ENCODE peak calls at places on chromosomes 4 and X, in four cellular contexts. U is sigmoid colon, S is AG04449, P is GM23338. L is an unnamed sample.

GRCh38 chrX:101744085-101744484 is 84.4 kb upstream of the ARMCX2 start:
- DNase-seq in U (no peak), S (no peak), P (no peak), L (no peak)

GRCh38 chr4:161931089-161931488 is 232.7 kb downstream of the FSTL5 start:
- DNase-seq in U (no peak), S (no peak), P (no peak), L (no peak)

GRCh38 chr4:56909083-56909981 is 1.6 kb downstream of the REST start:
- DNase-seq in U (peak; percentile 73), S (no peak), P (peak; percentile 81), L (peak; percentile 30)

GRCh38 chrX:123959281-123960063 is 2.0 kb upstream of the STAG2 start:
- DNase-seq in U (peak; percentile 81), S (no peak), P (peak; percentile 19), L (peak; percentile 38)

GRCh38 chr4:112245383-112245782 is 13.8 kb downstream of the AP1AR start:
- DNase-seq in U (no peak), S (no peak), P (no peak), L (no peak)

GRCh38 chrX:146396409-146396808 is 413.2 kb upstream of the CXorf51B start:
- DNase-seq in U (no peak), S (no peak), P (peak; percentile 13), L (no peak)

GRCh38 chr4:77600521-77601451 is 4.8 kb upstream of the CXCL13 start:
- DNase-seq in U (no peak), S (no peak), P (peak; percentile 83), L (no peak)

GRCh38 chrX:1205681-1206611 is 6.5 kb downstream of the CRLF2 start:
- DNase-seq in U (peak; percentile 13), S (no peak), P (peak; percentile 98), L (no peak)

GRCh38 chr4:77372375-77372774 is 215.4 kb downstream of the CCNG2 start:
- DNase-seq in U (no peak), S (no peak), P (no peak), L (no peak)

GRCh38 chrX:71191253-71191652 is 31.8 kb upstream of the GJB1 start:
- DNase-seq in U (no peak), S (no peak), P (peak; percentile 38), L (no peak)

GRCh38 chrX:44244008-44244407 is 99.5 kb downstream of the EFHC2 start:
- DNase-seq in U (no peak), S (no peak), P (peak; percentile 51), L (no peak)

GRCh38 chr4:78764498-78764961 is 11.6 kb upstream of the BMP2K start:
- DNase-seq in U (no peak), S (no peak), P (no peak), L (no peak)

GRCh38 chr4:25299476-25300203 is 12.9 kb upstream of the ZCCHC4 start:
- DNase-seq in U (no peak), S (no peak), P (peak; percentile 60), L (peak; percentile 46)

GRCh38 chr4:77044458-77045124 is 31.2 kb downstream of the CCNI start:
- DNase-seq in U (no peak), S (no peak), P (peak; percentile 78), L (no peak)

GRCh38 chr4:24704152-24704551 is 91.2 kb upstream of the SOD3 start:
- DNase-seq in U (no peak), S (no peak), P (peak; percentile 41), L (no peak)

GRCh38 chrX:29215251-29215650 is 628.0 kb downstream of the IL1RAPL1 start:
- DNase-seq in U (no peak), S (no peak), P (no peak), L (no peak)

GRCh38 chr4:114479595-114479994 is 119.0 kb upstream of the UGT8 start:
- DNase-seq in U (no peak), S (no peak), P (peak; percentile 23), L (no peak)

GRCh38 chrX:82813671-82814078 is 694.4 kb upstream of the POU3F4 start:
- DNase-seq in U (no peak), S (no peak), P (no peak), L (no peak)

GRCh38 chr4:128653514-128654420 is 155.7 kb upstream of the JADE1 start:
- DNase-seq in U (peak; percentile 88), S (no peak), P (peak; percentile 47), L (peak; percentile 27)

GRCh38 chr4:26171953-26172352 is 148.9 kb upstream of the RBPJ start:
- DNase-seq in U (no peak), S (no peak), P (no peak), L (no peak)

GRCh38 chrX:103818844-103819243 is 13.2 kb downstream of the RAB9B start:
- DNase-seq in U (no peak), S (no peak), P (no peak), L (no peak)

GRCh38 chr4:152100378-152101201 is 339.8 kb upstream of the GATB start:
- DNase-seq in U (no peak), S (no peak), P (no peak), L (no peak)

GRCh38 chrX:1248381-1249061 is 20.1 kb upstream of the CSF2RA start:
- DNase-seq in U (no peak), S (no peak), P (peak; percentile 99), L (peak; percentile 42)

GRCh38 chr4:125321709-125322362 is 7.1 kb downstream of the FAT4 start:
- DNase-seq in U (no peak), S (no peak), P (no peak), L (no peak)

GRCh38 chr4:3657917-3658913 is 108.0 kb upstream of the ADRA2C start:
- DNase-seq in U (no peak), S (peak; percentile 34), P (no peak), L (no peak)

GRCh38 chr4:29553842-29554241 is 1166.3 kb upstream of the PCDH7 start:
- DNase-seq in U (no peak), S (no peak), P (no peak), L (no peak)

GRCh38 chrX:16185725-16186136 is 18.4 kb downstream of the MAGEB17 start:
- DNase-seq in U (no peak), S (peak; percentile 44), P (no peak), L (no peak)

GRCh38 chrX:113873056-113873455 is 710.8 kb upstream of the HTR2C start:
- DNase-seq in U (no peak), S (no peak), P (no peak), L (no peak)

GRCh38 chr4:109930872-109931271 is 18.2 kb downstream of the EGF start:
- DNase-seq in U (no peak), S (no peak), P (no peak), L (no peak)

GRCh38 chrX:17377047-17377692 is 2.2 kb downstream of the NHS start:
- DNase-seq in U (peak; percentile 86), S (no peak), P (peak; percentile 60), L (peak; percentile 40)

GRCh38 chr4:101037938-101038413 is 309.4 kb downstream of the PPP3CA start:
- DNase-seq in U (no peak), S (no peak), P (no peak), L (no peak)

GRCh38 chrX:56974408-56974807 is 20.9 kb downstream of the SPIN3 start:
- DNase-seq in U (no peak), S (no peak), P (no peak), L (no peak)

GRCh38 chr4:10346023-10346422 is 111.2 kb downstream of the ZNF518B start:
- DNase-seq in U (no peak), S (no peak), P (no peak), L (no peak)

GRCh38 chr4:10347281-10347795 is 109.9 kb downstream of the ZNF518B start:
- DNase-seq in U (no peak), S (no peak), P (no peak), L (no peak)

GRCh38 chr4:10347815-10348214 is 109.4 kb downstream of the ZNF518B start:
- DNase-seq in U (no peak), S (no peak), P (no peak), L (no peak)

GRCh38 chr4:10345381-10345784 is 111.8 kb downstream of the ZNF518B start:
- DNase-seq in U (no peak), S (no peak), P (no peak), L (no peak)

GRCh38 chr4:10348241-10348640 is 109.0 kb downstream of the ZNF518B start:
- DNase-seq in U (no peak), S (no peak), P (no peak), L (no peak)
- TF ChIP-seq CTCF in U (no peak), S (no peak), P (no peak), L (no peak)

GRCh38 chr4:7397206-7398103 is 37.3 kb downstream of the PSAPL1 start:
- DNase-seq in U (no peak), S (no peak), P (no peak), L (no peak)

GRCh38 chr4:7398788-7399432 is 35.8 kb downstream of the PSAPL1 start:
- DNase-seq in U (peak; percentile 17), S (no peak), P (no peak), L (no peak)

GRCh38 chr4:7396186-7396585 is 38.5 kb downstream of the PSAPL1 start:
- DNase-seq in U (no peak), S (no peak), P (no peak), L (no peak)

GRCh38 chr4:7399433-7400234 is 35.1 kb downstream of the PSAPL1 start:
- DNase-seq in U (peak; percentile 42), S (no peak), P (no peak), L (no peak)

GRCh38 chr4:7398104-7398423 is 36.7 kb downstream of the PSAPL1 start:
- DNase-seq in U (peak; percentile 77), S (no peak), P (no peak), L (peak; percentile 41)
- TF ChIP-seq CTCF in U (no peak), S (no peak), P (no peak), L (no peak)

GRCh38 chr4:7462509-7462971 is 27.8 kb upstream of the PSAPL1 start:
- DNase-seq in U (no peak), S (no peak), P (peak; percentile 51), L (no peak)
- TF ChIP-seq CTCF in U (no peak), S (no peak), P (peak; percentile 69), L (no peak)

GRCh38 chr4:14783011-14783877 is 219.0 kb upstream of the CPEB2 start:
- DNase-seq in U (no peak), S (no peak), P (no peak), L (no peak)

GRCh38 chr4:14790487-14790886 is 211.8 kb upstream of the CPEB2 start:
- DNase-seq in U (no peak), S (no peak), P (no peak), L (no peak)

GRCh38 chr4:14787221-14787620 is 215.1 kb upstream of the CPEB2 start:
- DNase-seq in U (no peak), S (no peak), P (no peak), L (no peak)

GRCh38 chr4:14792702-14793227 is 209.5 kb upstream of the CPEB2 start:
- DNase-seq in U (no peak), S (no peak), P (no peak), L (no peak)

DNA sequence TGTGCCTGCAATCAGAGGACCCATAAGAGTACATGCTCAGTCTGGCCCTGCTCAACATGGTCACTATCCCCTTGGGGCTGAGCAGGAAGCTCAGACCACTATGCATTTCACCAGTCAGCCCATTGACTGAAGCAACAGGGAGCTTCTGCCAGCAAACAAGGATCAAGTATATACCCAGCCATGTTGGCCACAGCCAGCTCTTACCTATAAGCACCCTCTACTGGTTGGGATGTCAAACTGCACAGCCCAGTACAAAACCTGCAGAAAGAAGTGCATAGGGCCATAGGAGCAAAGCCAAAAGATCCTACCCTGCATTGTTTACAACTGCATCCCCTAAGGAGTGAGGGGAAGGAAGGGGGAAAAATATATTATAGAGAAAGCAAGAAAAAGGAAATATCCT is 214.4 kb upstream of the CPEB2 start:
- DNase-seq in U (no peak), S (no peak), P (peak; percentile 65), L (no peak)
- TF ChIP-seq CTCF in U (no peak), S (peak; percentile 42), P (peak; percentile 80), L (no peak)

GRCh38 chr4:16089156-16089555 is 5.3 kb upstream of the PROM1 start:
- DNase-seq in U (no peak), S (no peak), P (no peak), L (no peak)

GRCh38 chr4:16090306-16090705 is 6.5 kb upstream of the PROM1 start:
- DNase-seq in U (no peak), S (no peak), P (no peak), L (no peak)

GRCh38 chr4:16092682-16093319 is 9.0 kb upstream of the PROM1 start:
- DNase-seq in U (no peak), S (no peak), P (peak; percentile 64), L (no peak)
- TF ChIP-seq CTCF in U (no peak), S (no peak), P (peak; percentile 54), L (no peak)

L was measured in mesothelial cell of epicardium.